ENCODE peak calls at places on chromosomes 6 and 20, in ten cellular contexts. S, Y, E, O, U, T, X, P, N and A are unnamed samples.

GRCh38 chr20:56515657-56516381 is 8.7 kb upstream of the FAM209A start:
- DNase-seq in P (no peak), U (peak), O (no peak), X (peak), N (no peak), Y (no peak), S (no peak), T (no peak), E (no peak), A (peak)

GRCh38 chr6:20877008-20877937 is 343.0 kb downstream of the CDKAL1 start:
- DNase-seq in S (no peak), E (no peak), U (peak), N (no peak), O (no peak), P (no peak), T (no peak), X (peak), Y (no peak), A (peak)

GRCh38 chr20:15814903-15815302 is 758.3 kb downstream of the KIF16B start:
- DNase-seq in S (no peak), E (no peak), Y (no peak), U (peak), P (no peak), O (no peak), N (no peak), T (no peak), X (no peak), A (peak)

GRCh38 chr20:39880890-39881289 is 808.1 kb downstream of the MAFB start:
- DNase-seq in P (no peak), T (no peak), N (no peak), E (no peak), O (no peak), X (peak), Y (no peak), S (no peak), U (peak), A (peak)

GRCh38 chr6:52512199-52512598 is 64.7 kb downstream of the TRAM2 start:
- DNase-seq in T (no peak), P (no peak), N (no peak), O (no peak), X (peak), S (peak), U (peak), Y (no peak), E (no peak), A (peak)

GRCh38 chr20:5524886-5525285 is 208.1 kb upstream of the PROKR2 start:
- DNase-seq in N (no peak), T (no peak), S (no peak), X (no peak), Y (no peak), E (no peak), P (no peak), U (no peak), O (no peak), A (no peak)

GRCh38 chr6:3773696-3774298 is 22.3 kb upstream of the PXDC1 start:
- DNase-seq in Y (no peak), N (no peak), X (peak), U (no peak), O (no peak), E (no peak), S (no peak), T (no peak), P (no peak), A (peak)

GRCh38 chr6:38080889-38081288 is 261.4 kb downstream of the ZFAND3 start:
- DNase-seq in Y (no peak), T (no peak), P (no peak), O (no peak), E (no peak), N (no peak), X (peak), S (no peak), U (no peak), A (no peak)

GRCh38 chr20:61387204-61387958 is 135.3 kb downstream of the CDH4 start:
- DNase-seq in S (peak), X (peak), T (no peak), O (peak), P (no peak), Y (no peak), N (peak), E (peak), U (peak), A (peak)

GRCh38 chr20:40728996-40729395 is 40.0 kb upstream of the MAFB start:
- DNase-seq in T (no peak), X (no peak), U (no peak), O (no peak), Y (no peak), S (no peak), P (no peak), N (no peak), E (no peak), A (no peak)

GRCh38 chr6:4295058-4295788 is 159.8 kb upstream of the ECI2 start:
- DNase-seq in Y (no peak), U (no peak), X (no peak), N (no peak), E (no peak), T (no peak), P (no peak), S (no peak), O (no peak), A (no peak)